ENCODE peak calls at places on chromosome 2, in eight cellular contexts. H is HCT116, C is left ventricle myocardium inferior, T is GM12865, W is spleen, O is astrocyte, E is fibroblast of mammary gland, K is choroid plexus epithelial cell. D is an unnamed sample.

GRCh38 chr2:149389506-149390167 is 59.2 kb downstream of the LYPD6 start:
- DNase-seq in H (no peak), C (no peak), T (no peak), W (no peak), O (no peak), E (no peak), K (no peak), D (no peak)

GRCh38 chr2:164808776-164809175 is 32.8 kb downstream of the COBLL1 start:
- DNase-seq in H (no peak), C (no peak), T (no peak), W (no peak), O (peak; percentile 57), E (no peak), K (peak; percentile 73), D (no peak)

GRCh38 chr2:239594772-239595608 is 194.2 kb upstream of the HDAC4 start:
- DNase-seq in H (no peak), C (no peak), T (no peak), W (peak; percentile 60), O (no peak), E (no peak), K (no peak), D (no peak)

GRCh38 chr2:159573294-159573693 is 43.1 kb downstream of the BAZ2B start:
- DNase-seq in H (no peak), C (no peak), T (no peak), W (no peak), O (no peak), E (no peak), K (no peak), D (no peak)

GRCh38 chr2:99670768-99671734 is 181.2 kb upstream of the REV1 start:
- DNase-seq in H (no peak), C (no peak), T (no peak), W (no peak), O (peak; percentile 77), E (no peak), K (no peak), D (no peak)

GRCh38 chr2:14872779-14873325 is 240.3 kb downstream of the LRATD1 start:
- DNase-seq in H (no peak), C (no peak), T (no peak), W (no peak), O (no peak), E (no peak), K (no peak), D (peak; percentile 5)

GRCh38 chr2:31390324-31390723 is 24.2 kb downstream of the XDH start:
- DNase-seq in H (no peak), C (no peak), T (no peak), W (no peak), O (peak; percentile 53), E (no peak), K (no peak), D (no peak)

GRCh38 chr2:14321357-14321756 is 311.2 kb upstream of the LRATD1 start:
- DNase-seq in H (no peak), C (no peak), T (no peak), W (no peak), O (no peak), E (no peak), K (no peak), D (no peak)

GRCh38 chr2:151860613-151861146 is 32.5 kb upstream of the ARL5A start:
- DNase-seq in H (no peak), C (no peak), T (no peak), W (no peak), O (peak; percentile 31), E (no peak), K (no peak), D (no peak)

GRCh38 chr2:23682481-23682880 is 244.4 kb downstream of the ATAD2B start:
- DNase-seq in H (no peak), C (no peak), T (no peak), W (no peak), O (no peak), E (no peak), K (no peak), D (no peak)

GRCh38 chr2:199914372-199914958 is 3.4 kb downstream of the C2orf69 start:
- DNase-seq in H (no peak), C (no peak), T (no peak), W (no peak), O (no peak), E (no peak), K (no peak), D (no peak)

GRCh38 chr2:206217162-206217561 is 57.3 kb upstream of the ZDBF2 start:
- DNase-seq in H (no peak), C (no peak), T (no peak), W (no peak), O (no peak), E (no peak), K (no peak), D (no peak)

GRCh38 chr2:222577341-222577740 is 78.6 kb downstream of the FARSB start:
- DNase-seq in H (no peak), C (no peak), T (no peak), W (no peak), O (no peak), E (no peak), K (peak; percentile 20), D (no peak)

GRCh38 chr2:120722603-120723421 is 12.9 kb upstream of the GLI2 start:
- DNase-seq in H (no peak), C (no peak), T (no peak), W (peak; percentile 36), O (peak; percentile 89), E (peak; percentile 93), K (peak; percentile 31), D (no peak)

GRCh38 chr2:127574656-127575055 is 39.2 kb downstream of the MYO7B start:
- DNase-seq in H (no peak), C (no peak), T (no peak), W (peak; percentile 42), O (no peak), E (no peak), K (no peak), D (no peak)
- H3K4me3 ChIP-seq in H (no peak overlapping the region), C (no peak overlapping the region), T (no peak overlapping the region), W (no peak overlapping the region), O (no peak overlapping the region), E (no peak overlapping the region), K (no peak overlapping the region), D (no peak overlapping the region)

GRCh38 chr2:207816546-207816945 is 46.8 kb upstream of the FZD5 start:
- DNase-seq in H (no peak), C (no peak), T (no peak), W (no peak), O (no peak), E (no peak), K (no peak), D (no peak)

GRCh38 chr2:207819021-207819687 is 49.4 kb upstream of the FZD5 start:
- DNase-seq in H (no peak), C (no peak), T (no peak), W (no peak), O (no peak), E (no peak), K (no peak), D (no peak)

GRCh38 chr2:207815254-207815653 is 45.5 kb upstream of the FZD5 start:
- DNase-seq in H (no peak), C (no peak), T (no peak), W (no peak), O (no peak), E (no peak), K (no peak), D (no peak)

GRCh38 chr2:207823865-207824264 is 54.2 kb upstream of the FZD5 start:
- DNase-seq in H (no peak), C (no peak), T (no peak), W (no peak), O (no peak), E (no peak), K (no peak), D (no peak)

DNA sequence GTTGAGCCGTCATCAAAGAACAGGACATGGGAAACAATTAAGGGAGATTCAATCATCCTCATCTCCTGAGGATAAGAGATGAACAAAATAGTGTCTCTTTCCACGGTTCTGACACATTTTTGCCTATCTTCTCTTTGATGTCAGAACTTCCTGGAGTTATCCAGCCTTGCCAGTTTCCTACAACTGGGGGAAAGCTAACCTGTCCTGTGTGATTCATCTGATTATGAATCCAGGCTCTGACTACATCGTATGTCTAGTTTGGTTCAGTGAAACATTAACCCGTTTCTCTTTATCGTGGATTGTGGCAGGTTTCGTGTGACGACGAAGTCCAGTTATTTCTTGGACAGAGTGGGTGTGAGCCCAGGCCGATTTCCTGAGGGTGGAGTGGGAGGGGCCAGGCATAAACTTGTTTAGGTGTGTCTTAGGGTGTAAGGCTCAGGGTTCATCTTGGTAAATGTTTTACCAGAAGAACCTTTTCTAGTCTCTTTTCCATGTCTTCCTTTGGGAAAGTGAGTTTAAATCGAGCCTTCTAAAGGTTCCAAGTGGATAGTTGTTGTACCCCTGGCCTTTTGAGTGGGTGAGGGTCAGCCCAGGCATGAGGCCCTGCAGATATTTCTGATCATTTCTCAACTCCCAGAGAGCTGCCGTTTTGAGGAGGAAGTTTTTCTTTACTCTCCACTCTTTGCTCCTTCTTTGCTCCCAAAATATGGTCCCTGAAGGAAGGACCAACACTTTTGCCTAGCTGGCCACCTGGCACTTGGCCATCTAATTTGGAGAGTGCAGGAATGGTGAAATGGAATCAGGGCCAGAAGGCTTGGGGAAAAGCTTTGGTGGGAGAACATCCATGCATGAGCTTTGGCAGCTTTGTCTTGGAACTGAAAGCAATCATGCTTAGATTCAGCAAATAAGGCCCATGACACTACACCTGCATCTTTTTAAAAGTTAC is 50.4 kb upstream of the FZD5 start:
- DNase-seq in H (no peak), C (no peak), T (no peak), W (no peak), O (no peak), E (no peak), K (no peak), D (no peak)
- H3K4me3 ChIP-seq in H (peak overlapping the region; percentile 5), C (no peak overlapping the region), T (no peak overlapping the region), W (no peak overlapping the region), O (no peak overlapping the region), E (no peak overlapping the region), K (no peak overlapping the region), D (no peak overlapping the region)

GRCh38 chr2:171763602-171764001 is 76.3 kb downstream of the DYNC1I2 start:
- DNase-seq in H (no peak), C (no peak), T (no peak), W (no peak), O (no peak), E (peak; percentile 43), K (peak; percentile 13), D (no peak)
- H3K4me3 ChIP-seq in H (no peak overlapping the region), C (no peak overlapping the region), T (no peak overlapping the region), W (no peak overlapping the region), O (no peak overlapping the region), E (no peak overlapping the region), K (no peak overlapping the region), D (no peak overlapping the region)

GRCh38 chr2:182636694-182637093 is 79.4 kb upstream of the DNAJC10 start:
- DNase-seq in H (no peak), C (no peak), T (no peak), W (no peak), O (no peak), E (no peak), K (peak; percentile 44), D (no peak)

GRCh38 chr2:182625814-182626213 is 90.2 kb upstream of the DNAJC10 start:
- DNase-seq in H (no peak), C (no peak), T (no peak), W (no peak), O (no peak), E (no peak), K (no peak), D (no peak)

GRCh38 chr2:182628901-182629300 is 87.2 kb upstream of the DNAJC10 start:
- DNase-seq in H (no peak), C (no peak), T (no peak), W (no peak), O (no peak), E (no peak), K (no peak), D (no peak)

GRCh38 chr2:182634386-182634785 is 81.7 kb upstream of the DNAJC10 start:
- DNase-seq in H (no peak), C (no peak), T (no peak), W (no peak), O (no peak), E (no peak), K (no peak), D (no peak)

GRCh38 chr2:182631299-182631698 is 84.8 kb upstream of the DNAJC10 start:
- DNase-seq in H (no peak), C (no peak), T (no peak), W (no peak), O (no peak), E (no peak), K (no peak), D (no peak)
- H3K4me3 ChIP-seq in H (no peak overlapping the region), C (no peak overlapping the region), T (no peak overlapping the region), W (no peak overlapping the region), O (no peak overlapping the region), E (no peak overlapping the region), K (no peak overlapping the region), D (no peak overlapping the region)

D was measured in Jurkat, Clone E6-1.